ENCODE peak calls at places on chromosomes 5 and 9, in nine cellular contexts. C is neural crest cell, N is right cardiac atrium, I is NT2/D1, O is AG08396, L is cardiac muscle cell, K is adrenal gland, A is RWPE1, E is NCI-H510A. M is an unnamed sample.

GRCh38 chr9:36401179-36401740 is 1.2 kb upstream of the RNF38 start:
- DNase-seq in C (no peak), N (peak; percentile 92), I (peak; percentile 44), O (peak; percentile 96), L (peak; percentile 83), K (peak; percentile 72), A (peak; percentile 93), E (peak; percentile 60), M (no peak)

GRCh38 chr5:157520911-157521703 is 54.5 kb downstream of the ADAM19 start:
- DNase-seq in C (no peak), N (peak; percentile 66), I (no peak), O (no peak), L (peak; percentile 90), K (peak; percentile 59), A (peak; percentile 25), E (no peak), M (no peak)

GRCh38 chr9:35726876-35727438 is 5.0 kb downstream of the TLN1 start:
- DNase-seq in C (no peak), N (peak; percentile 72), I (no peak), O (peak; percentile 41), L (peak; percentile 48), K (peak; percentile 54), A (no peak), E (no peak), M (peak; percentile 69)

GRCh38 chr9:19720374-19720773 is 68.5 kb downstream of the SLC24A2 start:
- DNase-seq in C (peak; percentile 35), N (no peak), I (peak; percentile 38), O (peak; percentile 10), L (peak; percentile 70), K (no peak), A (peak; percentile 30), E (no peak), M (no peak)

GRCh38 chr5:74605759-74606158 is 34.8 kb downstream of the ENC1 start:
- DNase-seq in C (no peak), N (no peak), I (no peak), O (no peak), L (no peak), K (no peak), A (no peak), E (no peak), M (no peak)

GRCh38 chr5:129996896-129997295 is 92.6 kb downstream of the CHSY3 start:
- DNase-seq in C (no peak), N (no peak), I (no peak), O (peak; percentile 3), L (peak; percentile 19), K (no peak), A (no peak), E (no peak), M (no peak)

GRCh38 chr5:54551292-54551691 is 33.7 kb downstream of the SNX18 start:
- DNase-seq in C (no peak), N (no peak), I (no peak), O (no peak), L (no peak), K (no peak), A (no peak), E (no peak), M (no peak)

GRCh38 chr9:68706579-68707201 is 1.6 kb downstream of the PIP5K1B start:
- DNase-seq in C (no peak), N (no peak), I (no peak), O (no peak), L (no peak), K (no peak), A (no peak), E (no peak), M (no peak)

GRCh38 chr9:108889649-108890067 is 27.6 kb downstream of the ACTL7A start:
- DNase-seq in C (no peak), N (no peak), I (no peak), O (no peak), L (peak; percentile 56), K (no peak), A (peak; percentile 29), E (no peak), M (no peak)

GRCh38 chr5:1362242-1363015 is 17.5 kb upstream of the CLPTM1L start:
- DNase-seq in C (no peak), N (no peak), I (no peak), O (no peak), L (no peak), K (no peak), A (no peak), E (no peak), M (no peak)

GRCh38 chr9:71514344-71514975 is 253.9 kb downstream of the CEMIP2 start:
- DNase-seq in C (no peak), N (no peak), I (no peak), O (no peak), L (no peak), K (no peak), A (no peak), E (no peak), M (no peak)

GRCh38 chr9:97570899-97571298 is 62.3 kb downstream of the TSTD2 start:
- DNase-seq in C (no peak), N (peak; percentile 89), I (no peak), O (peak; percentile 35), L (no peak), K (peak; percentile 81), A (no peak), E (no peak), M (no peak)

GRCh38 chr5:129972774-129973173 is 68.5 kb downstream of the CHSY3 start:
- DNase-seq in C (no peak), N (no peak), I (no peak), O (no peak), L (no peak), K (no peak), A (no peak), E (no peak), M (no peak)

GRCh38 chr5:108749130-108749861 is 1.6 kb downstream of the FER start:
- DNase-seq in C (peak; percentile 56), N (no peak), I (no peak), O (peak; percentile 74), L (no peak), K (no peak), A (peak; percentile 87), E (no peak), M (peak; percentile 5)

GRCh38 chr9:77305622-77306365 is 128.5 kb downstream of the VPS13A start:
- DNase-seq in C (no peak), N (no peak), I (no peak), O (peak; percentile 12), L (peak; percentile 13), K (no peak), A (peak; percentile 68), E (no peak), M (no peak)

GRCh38 chr5:155726267-155726666 is 600.7 kb upstream of the SGCD start:
- DNase-seq in C (peak; percentile 37), N (no peak), I (peak; percentile 35), O (peak; percentile 22), L (peak; percentile 5), K (no peak), A (no peak), E (no peak), M (peak; percentile 10)

GRCh38 chr9:112174223-112174964 is 703 bp downstream of the SUSD1 start:
- DNase-seq in C (peak; percentile 29), N (peak; percentile 90), I (no peak), O (peak; percentile 87), L (peak; percentile 35), K (peak; percentile 69), A (peak; percentile 74), E (peak; percentile 41), M (peak; percentile 85)

M was measured in activated CD8-positive, alpha-beta T cell treated with anti-CD3 and anti-CD28 coated beads for 36 hours.